ENCODE peak calls at places on chromosomes 3 and 15, in ten cellular contexts. A is body of pancreas, X is ovary, P is gastrocnemius medialis, L is uterus, C is sigmoid colon, Q is HCT116, K is adrenal gland, R is right lobe of liver, E is stomach. T is an unnamed sample.
A peak's percentile ranks its signal among the peaks of the same experiment; 100 is the strongest.

GRCh38 chr3:134860141-134860540 is 65.1 kb downstream of the EPHB1 start:
- DNase-seq in C (no peak), Q (no peak), K (no peak), R (no peak), X (no peak), E (no peak), P (no peak), L (no peak), A (no peak), T (no peak)

GRCh38 chr3:15279671-15280402 is 52.5 kb downstream of the SH3BP5 start:
- DNase-seq in K (no peak), X (no peak), L (no peak), A (no peak), C (no peak), R (no peak), Q (no peak), E (no peak), P (no peak), T (no peak)

GRCh38 chr3:42403737-42404136 is 6.7 kb downstream of the LYZL4 start:
- DNase-seq in Q (no peak), L (no peak), X (no peak), E (no peak), P (no peak), R (no peak), K (no peak), C (no peak), A (no peak), T (no peak)

GRCh38 chr15:100905855-100906254 is 13.3 kb upstream of the LRRK1 start:
- DNase-seq in A (no peak), X (no peak), P (no peak), C (peak; percentile 52), R (no peak), E (no peak), L (no peak), K (no peak), Q (no peak), T (no peak)

GRCh38 chr3:174863488-174863887 is 4.4 kb downstream of the NAALADL2 start:
- DNase-seq in A (no peak), Q (peak; percentile 39), C (no peak), R (no peak), P (no peak), K (no peak), X (no peak), E (no peak), L (no peak), T (no peak)

GRCh38 chr3:47411696-47412452 is 31.1 kb downstream of the PTPN23 start:
- DNase-seq in Q (no peak), E (no peak), P (no peak), X (no peak), K (no peak), R (no peak), L (no peak), A (no peak), C (peak; percentile 65), T (no peak)

GRCh38 chr3:23884481-23884880 is 32.3 kb downstream of the NKIRAS1 start:
- DNase-seq in R (no peak), L (no peak), P (no peak), Q (no peak), A (no peak), K (no peak), C (no peak), X (no peak), E (no peak), T (no peak)

GRCh38 chr15:70604671-70605070 is 158.7 kb downstream of the UACA start:
- DNase-seq in A (no peak), Q (no peak), R (no peak), E (no peak), P (no peak), X (peak; percentile 37), K (no peak), C (no peak), L (no peak), T (peak; percentile 80)

GRCh38 chr15:90099868-90100854 is 2.1 kb downstream of the IDH2 start:
- DNase-seq in Q (no peak), E (peak; percentile 79), X (peak; percentile 38), C (peak; percentile 78), K (no peak), L (peak; percentile 44), A (peak; percentile 88), R (peak; percentile 61), P (peak; percentile 78), T (no peak)

GRCh38 chr3:16474304-16474703 is 39.2 kb downstream of the RFTN1 start:
- DNase-seq in A (no peak), L (no peak), K (no peak), P (no peak), Q (no peak), X (no peak), C (no peak), R (no peak), E (no peak), T (no peak)

GRCh38 chr3:169512991-169513390 is 150.5 kb downstream of the MECOM start:
- DNase-seq in X (no peak), R (no peak), A (no peak), L (no peak), K (no peak), Q (no peak), C (no peak), E (no peak), P (no peak), T (no peak)

GRCh38 chr3:156665296-156665695 is 9.1 kb upstream of the TIPARP start:
- DNase-seq in P (no peak), Q (no peak), R (no peak), E (no peak), X (no peak), L (no peak), K (no peak), C (no peak), A (no peak), T (no peak)

GRCh38 chr3:123652346-123652984 is 67.6 kb upstream of the HACD2 start:
- DNase-seq in R (peak; percentile 77), P (peak; percentile 50), K (peak; percentile 79), X (peak; percentile 77), Q (peak; percentile 18), A (peak; percentile 81), C (peak; percentile 91), L (peak; percentile 86), E (peak; percentile 77), T (peak; percentile 95)

GRCh38 chr3:85864896-85865295 is 906.1 kb downstream of the CADM2 start:
- DNase-seq in P (no peak), L (no peak), E (no peak), R (no peak), A (no peak), K (no peak), X (no peak), Q (no peak), C (no peak), T (no peak)

GRCh38 chr15:44501768-44502366 is 35.1 kb upstream of the EIF3J start:
- DNase-seq in X (no peak), K (no peak), E (no peak), Q (peak; percentile 4), R (no peak), C (no peak), A (no peak), P (no peak), L (no peak), T (no peak)

GRCh38 chr3:123289336-123290106 is 87.8 kb downstream of the SEC22A start:
- DNase-seq in A (no peak), C (peak; percentile 58), L (no peak), X (no peak), Q (no peak), K (no peak), P (no peak), E (peak; percentile 16), R (no peak), T (peak; percentile 68)

DNA sequence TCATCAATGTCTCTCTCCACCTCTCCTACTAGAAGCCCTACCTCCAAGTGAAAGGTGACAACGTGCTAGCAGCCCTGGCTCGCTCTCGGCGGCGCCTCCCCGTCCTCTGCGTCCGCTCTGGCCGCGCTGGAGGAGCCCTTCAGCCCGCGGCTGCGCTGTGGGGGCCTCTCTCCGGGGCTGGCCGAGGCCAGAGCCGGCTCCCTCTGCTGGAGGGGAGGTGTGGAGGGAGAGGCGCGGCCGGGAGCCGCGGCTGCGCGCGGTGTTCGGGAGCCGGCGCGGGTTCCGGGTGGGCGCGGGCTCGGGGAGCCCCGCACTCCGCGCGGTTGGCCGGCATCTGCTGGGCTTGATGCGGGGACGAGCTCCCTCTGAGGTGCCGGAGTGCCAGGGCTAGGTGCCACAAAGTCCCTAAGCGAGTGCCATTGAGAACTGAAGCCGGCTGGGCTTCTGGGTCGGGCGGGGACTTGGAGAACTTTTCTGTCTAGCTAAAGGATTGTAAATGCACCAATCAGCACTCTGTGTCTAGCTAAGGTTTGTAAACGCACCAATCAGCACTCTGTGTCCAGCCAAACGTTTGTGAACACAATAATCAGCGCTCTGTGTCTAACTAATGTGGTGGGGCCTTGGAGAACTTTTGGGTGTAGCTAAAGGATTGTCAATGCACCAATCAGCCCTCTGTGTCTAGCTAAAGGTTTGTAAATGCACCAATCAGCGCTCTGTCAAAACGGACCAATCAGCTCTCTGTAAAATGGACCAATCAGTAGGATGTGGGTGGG is 84.8 kb upstream of the ARRDC4 start:
- DNase-seq in A (peak; percentile 74), P (no peak), E (no peak), R (peak; percentile 49), C (no peak), L (no peak), K (peak; percentile 55), Q (peak; percentile 34), X (no peak), T (no peak)
- TF ChIP-seq POLR2A in A (peak; percentile 54), P (no peak), E (no peak), R (no peak), C (no peak), L (no peak), K (peak; percentile 55), Q (peak; percentile 60), X (no peak), T (no peak)

GRCh38 chr3:58666683-58667082 is at the start of gene FAM3D:
- DNase-seq in X (no peak), Q (no peak), R (no peak), E (peak; percentile 73), A (no peak), C (no peak), P (no peak), K (no peak), L (no peak), T (no peak)
- TF ChIP-seq POLR2A in X (no peak), Q (no peak), R (no peak), E (no peak), A (no peak), C (no peak), P (no peak), K (no peak), L (no peak), T (no peak)

GRCh38 chr3:119343719-119344118 is 49.5 kb downstream of the ARHGAP31 start:
- DNase-seq in A (no peak), P (no peak), L (no peak), X (no peak), K (no peak), R (no peak), C (no peak), E (no peak), Q (no peak), T (no peak)
- TF ChIP-seq POLR2A in A (no peak), P (no peak), L (no peak), X (no peak), K (no peak), R (no peak), C (no peak), E (no peak), Q (no peak), T (no peak)

DNA sequence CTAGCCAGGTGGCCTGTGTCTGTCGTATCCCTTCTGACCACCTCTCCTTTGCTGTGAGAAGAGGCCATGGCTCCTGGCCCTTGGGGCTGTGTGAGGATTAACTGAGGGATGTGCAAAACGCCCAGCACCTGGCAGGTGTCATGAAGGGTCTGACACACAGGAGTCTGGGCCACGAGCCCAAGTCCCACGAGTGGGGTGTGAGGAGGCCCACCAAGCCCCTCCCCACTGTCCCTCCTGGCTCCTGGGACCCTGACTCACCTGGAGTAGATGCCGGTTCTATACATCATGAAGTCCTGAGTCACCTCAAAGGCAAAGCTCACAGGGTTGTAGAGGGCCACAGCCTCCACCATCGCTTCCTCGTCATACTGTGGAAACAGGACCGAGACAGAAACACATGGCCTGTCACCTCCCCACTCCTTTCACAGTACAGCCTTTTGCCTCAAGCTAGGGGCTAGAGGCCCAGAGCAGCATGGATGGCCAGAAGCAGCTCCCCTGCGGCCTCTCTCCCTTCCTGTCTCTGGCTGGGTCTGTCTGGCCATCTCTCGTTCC is 19.7 kb downstream of the CTSH start:
- DNase-seq in C (no peak), Q (no peak), A (no peak), K (no peak), L (no peak), X (no peak), R (no peak), P (no peak), E (no peak), T (no peak)
- TF ChIP-seq POLR2A in C (no peak), Q (no peak), A (no peak), K (no peak), L (no peak), X (no peak), R (no peak), P (no peak), E (no peak), T (no peak)

T was measured in esophagus muscularis mucosa.